ENCODE peak calls at places on chromosome 12, in four cellular contexts. One of them, this sample, is unnamed.

GRCh38 chr12:89451876-89452275 is 72.7 kb downstream of the GALNT4 start:
- DNase-seq in glutamatergic neuron: no peak
- DNase-seq in stomach: no peak
- DNase-seq in BE2C: no peak
- DNase-seq in this sample: no peak

GRCh38 chr12:754238-754816 is 1.9 kb downstream of the WNK1 start:
- DNase-seq in stomach: no peak
- DNase-seq in glutamatergic neuron: no peak
- DNase-seq in BE2C: no peak
- DNase-seq in this sample: no peak

GRCh38 chr12:93484315-93484981 is 17.1 kb downstream of the MRPL42 start:
- DNase-seq in glutamatergic neuron: no peak
- DNase-seq in stomach: no peak
- DNase-seq in BE2C: no peak
- DNase-seq in this sample: no peak

GRCh38 chr12:31961137-31961536 is 1.9 kb downstream of the RESF1 start:
- DNase-seq in glutamatergic neuron: no peak
- DNase-seq in BE2C: no peak
- DNase-seq in stomach: no peak
- DNase-seq in this sample: no peak

GRCh38 chr12:15899282-15899870 is 11.8 kb upstream of the DERA start:
- DNase-seq in stomach: no peak
- DNase-seq in BE2C: no peak
- DNase-seq in glutamatergic neuron: no peak
- DNase-seq in this sample: no peak

GRCh38 chr12:11827096-11827841 is 177.8 kb downstream of the ETV6 start:
- DNase-seq in BE2C: no peak
- DNase-seq in glutamatergic neuron: no peak
- DNase-seq in stomach: no peak
- DNase-seq in this sample: no peak

GRCh38 chr12:2960432-2960956 is 1.3 kb downstream of the TEAD4 start:
- DNase-seq in stomach: no peak
- DNase-seq in BE2C: no peak
- DNase-seq in glutamatergic neuron: no peak
- DNase-seq in this sample: no peak

GRCh38 chr12:121990692-121991603 is 30.7 kb upstream of the BCL7A start:
- DNase-seq in BE2C: no peak
- DNase-seq in glutamatergic neuron: no peak
- DNase-seq in stomach: no peak
- DNase-seq in this sample: peak

GRCh38 chr12:48032597-48032996 is 28.3 kb upstream of the COL2A1 start:
- DNase-seq in BE2C: no peak
- DNase-seq in glutamatergic neuron: no peak
- DNase-seq in stomach: no peak
- DNase-seq in this sample: no peak

GRCh38 chr12:19244312-19244711 is 114.8 kb downstream of the PLEKHA5 start:
- DNase-seq in stomach: no peak
- DNase-seq in glutamatergic neuron: no peak
- DNase-seq in BE2C: no peak
- DNase-seq in this sample: no peak

GRCh38 chr12:108826115-108826806 is 31.1 kb downstream of the SSH1 start:
- DNase-seq in glutamatergic neuron: no peak
- DNase-seq in stomach: no peak
- DNase-seq in BE2C: peak
- DNase-seq in this sample: no peak

GRCh38 chr12:93591137-93591868 is 18.8 kb downstream of the SOCS2 start:
- DNase-seq in BE2C: peak
- DNase-seq in glutamatergic neuron: peak
- DNase-seq in stomach: peak
- DNase-seq in this sample: no peak

GRCh38 chr12:9049520-9050133 is 60.3 kb downstream of the KLRG1 start:
- DNase-seq in glutamatergic neuron: no peak
- DNase-seq in stomach: no peak
- DNase-seq in BE2C: peak
- DNase-seq in this sample: no peak

GRCh38 chr12:98820005-98820404 is 174.9 kb downstream of the APAF1 start:
- DNase-seq in glutamatergic neuron: no peak
- DNase-seq in stomach: no peak
- DNase-seq in BE2C: no peak
- DNase-seq in this sample: no peak

GRCh38 chr12:1443421-1444141 is 150.8 kb downstream of the FBXL14 start:
- DNase-seq in stomach: no peak
- DNase-seq in glutamatergic neuron: no peak
- DNase-seq in BE2C: no peak
- DNase-seq in this sample: no peak

GRCh38 chr12:56839489-56840442 is 76.6 kb downstream of the HSD17B6 start:
- DNase-seq in glutamatergic neuron: peak
- DNase-seq in stomach: peak
- DNase-seq in BE2C: peak
- DNase-seq in this sample: no peak

GRCh38 chr12:6827982-6828670 is at the start of gene P3H3:
- DNase-seq in BE2C: peak
- DNase-seq in glutamatergic neuron: peak
- DNase-seq in stomach: no peak
- DNase-seq in this sample: no peak

GRCh38 chr12:129081755-129082250 is 228.5 kb downstream of the GLT1D1 start:
- DNase-seq in BE2C: no peak
- DNase-seq in stomach: no peak
- DNase-seq in glutamatergic neuron: no peak
- DNase-seq in this sample: no peak

GRCh38 chr12:112812598-112813406 is 21.3 kb downstream of the RPH3A start:
- DNase-seq in glutamatergic neuron: no peak
- DNase-seq in BE2C: no peak
- DNase-seq in stomach: no peak
- DNase-seq in this sample: no peak

GRCh38 chr12:4440187-4440941 is 5.3 kb downstream of the FGF6 start:
- DNase-seq in BE2C: no peak
- DNase-seq in glutamatergic neuron: no peak
- DNase-seq in stomach: no peak
- DNase-seq in this sample: no peak

GRCh38 chr12:47725893-47726292 is 603 bp upstream of the ENDOU start:
- DNase-seq in BE2C: no peak
- DNase-seq in stomach: no peak
- DNase-seq in glutamatergic neuron: no peak
- DNase-seq in this sample: no peak

GRCh38 chr12:4240161-4240783 is 33.3 kb upstream of the CCND2 start:
- DNase-seq in stomach: no peak
- DNase-seq in glutamatergic neuron: no peak
- DNase-seq in BE2C: no peak
- DNase-seq in this sample: no peak

GRCh38 chr12:27781680-27782079 is 1.6 kb upstream of the MANSC4 start:
- DNase-seq in glutamatergic neuron: no peak
- DNase-seq in BE2C: no peak
- DNase-seq in stomach: no peak
- DNase-seq in this sample: no peak

GRCh38 chr12:52807544-52808470 is 6.1 kb downstream of the KRT4 start:
- DNase-seq in glutamatergic neuron: no peak
- DNase-seq in stomach: no peak
- DNase-seq in BE2C: no peak
- DNase-seq in this sample: no peak

GRCh38 chr12:52203126-52203921 is 11.5 kb upstream of the KRT80 start:
- DNase-seq in BE2C: peak
- DNase-seq in stomach: peak
- DNase-seq in glutamatergic neuron: peak
- DNase-seq in this sample: no peak

GRCh38 chr12:11727133-11727664 is 77.7 kb downstream of the ETV6 start:
- DNase-seq in BE2C: no peak
- DNase-seq in glutamatergic neuron: no peak
- DNase-seq in stomach: no peak
- DNase-seq in this sample: no peak

GRCh38 chr12:5868585-5869295 is 76.3 kb downstream of the ANO2 start:
- DNase-seq in stomach: no peak
- DNase-seq in glutamatergic neuron: no peak
- DNase-seq in BE2C: no peak
- DNase-seq in this sample: no peak

GRCh38 chr12:19755141-19755540 is 315.8 kb downstream of the AEBP2 start:
- DNase-seq in glutamatergic neuron: no peak
- DNase-seq in BE2C: no peak
- DNase-seq in stomach: no peak
- DNase-seq in this sample: no peak

GRCh38 chr12:95351745-95352144 is 122.2 kb upstream of the METAP2 start:
- DNase-seq in BE2C: no peak
- DNase-seq in stomach: no peak
- DNase-seq in glutamatergic neuron: no peak
- DNase-seq in this sample: no peak
- TF ChIP-seq CTCF in BE2C: no peak
- TF ChIP-seq CTCF in stomach: no peak
- TF ChIP-seq CTCF in glutamatergic neuron: no peak
- TF ChIP-seq CTCF in this sample: no peak

GRCh38 chr12:49109631-49110172 is 945 bp downstream of the LMBR1L start:
- DNase-seq in stomach: no peak
- DNase-seq in BE2C: no peak
- DNase-seq in glutamatergic neuron: no peak
- DNase-seq in this sample: no peak

GRCh38 chr12:49108958-49109404 is 1.7 kb downstream of the LMBR1L start:
- DNase-seq in BE2C: no peak
- DNase-seq in glutamatergic neuron: no peak
- DNase-seq in stomach: no peak
- DNase-seq in this sample: no peak

GRCh38 chr12:49111206-49111605 is 559 bp upstream of the LMBR1L start:
- DNase-seq in BE2C: no peak
- DNase-seq in glutamatergic neuron: no peak
- DNase-seq in stomach: no peak
- DNase-seq in this sample: no peak

GRCh38 chr12:49105504-49106120 is 5.0 kb downstream of the LMBR1L start:
- DNase-seq in glutamatergic neuron: no peak
- DNase-seq in stomach: no peak
- DNase-seq in BE2C: no peak
- DNase-seq in this sample: no peak

GRCh38 chr12:49110191-49111155 is at the start of gene LMBR1L:
- DNase-seq in glutamatergic neuron: peak
- DNase-seq in BE2C: peak
- DNase-seq in stomach: peak
- DNase-seq in this sample: peak
- TF ChIP-seq CTCF in glutamatergic neuron: peak
- TF ChIP-seq CTCF in BE2C: peak
- TF ChIP-seq CTCF in stomach: peak
- TF ChIP-seq CTCF in this sample: no peak

GRCh38 chr12:12983420-12984035 is 16.5 kb downstream of the HEBP1 start:
- DNase-seq in stomach: no peak
- DNase-seq in BE2C: peak
- DNase-seq in glutamatergic neuron: no peak
- DNase-seq in this sample: no peak
- TF ChIP-seq CTCF in stomach: peak
- TF ChIP-seq CTCF in BE2C: peak
- TF ChIP-seq CTCF in glutamatergic neuron: peak
- TF ChIP-seq CTCF in this sample: peak

GRCh38 chr12:132427999-132428871 is 61.7 kb upstream of the FBRSL1 start:
- DNase-seq in stomach: peak
- DNase-seq in glutamatergic neuron: peak
- DNase-seq in BE2C: no peak
- DNase-seq in this sample: peak
- TF ChIP-seq CTCF in stomach: no peak
- TF ChIP-seq CTCF in glutamatergic neuron: no peak
- TF ChIP-seq CTCF in BE2C: no peak
- TF ChIP-seq CTCF in this sample: no peak